ENCODE peak calls at places on chromosomes 5 and 9, in nine cellular contexts. V is dorsolateral prefrontal cortex; F is MM.1S; T is right lobe of liver; H is heart right ventricle; M is CD4-positive, alpha-beta memory T cell; O is upper lobe of left lung; X is CD4-positive, CD25-positive, alpha-beta regulatory T cell; B is OCI-LY7. L is an unnamed sample.

GRCh38 chr9:20292002-20292401 is 330.3 kb downstream of the MLLT3 start:
- DNase-seq in F (no peak), T (no peak), B (no peak), X (no peak), O (no peak), V (no peak), H (no peak), M (no peak), L (no peak)

GRCh38 chr5:77892061-77893010 is 116.2 kb upstream of the TBCA start:
- DNase-seq in H (no peak), B (no peak), F (no peak), O (no peak), V (no peak), T (no peak), X (no peak), M (no peak), L (no peak)

GRCh38 chr5:76813982-76814562 is 4.8 kb upstream of the F2RL1 start:
- DNase-seq in T (no peak), O (no peak), B (no peak), H (no peak), X (no peak), V (no peak), F (no peak), M (no peak), L (no peak)

GRCh38 chr5:126745259-126745992 is 31.5 kb upstream of the LMNB1 start:
- DNase-seq in M (no peak), V (no peak), X (no peak), F (no peak), O (no peak), H (no peak), T (no peak), B (no peak), L (no peak)

GRCh38 chr9:24698864-24699518 is 153.3 kb upstream of the IZUMO3 start:
- DNase-seq in H (no peak), V (no peak), T (no peak), O (no peak), B (peak; percentile 2), F (peak; percentile 55), M (no peak), X (no peak), L (no peak)

GRCh38 chr5:66830636-66831035 is 234.4 kb downstream of the MAST4 start:
- DNase-seq in V (no peak), X (no peak), M (no peak), B (peak; percentile 2), H (no peak), F (peak; percentile 24), T (no peak), O (no peak), L (no peak)

GRCh38 chr5:123945548-123945947 is 433.6 kb downstream of the CSNK1G3 start:
- DNase-seq in V (no peak), B (no peak), X (no peak), O (no peak), F (no peak), H (no peak), T (no peak), M (no peak), L (no peak)

GRCh38 chr5:141654298-141654697 is 3.1 kb upstream of the FCHSD1 start:
- DNase-seq in F (no peak), B (no peak), V (no peak), T (no peak), O (no peak), X (no peak), H (no peak), M (no peak), L (no peak)

GRCh38 chr5:115920171-115920725 is 42.0 kb upstream of the LVRN start:
- DNase-seq in O (no peak), M (no peak), V (no peak), F (no peak), X (no peak), T (no peak), H (no peak), B (no peak), L (no peak)

GRCh38 chr5:131423056-131423455 is 159.2 kb downstream of the CDC42SE2 start:
- DNase-seq in X (no peak), M (no peak), T (no peak), B (peak; percentile 17), H (no peak), V (no peak), O (no peak), F (no peak), L (no peak)

GRCh38 chr5:116528519-116529234 is 45.9 kb downstream of the SEMA6A start:
- DNase-seq in V (no peak), M (no peak), B (no peak), O (no peak), T (no peak), H (no peak), F (no peak), X (no peak), L (no peak)

GRCh38 chr9:10265102-10265708 is 347.6 kb downstream of the PTPRD start:
- DNase-seq in T (no peak), O (no peak), X (no peak), H (no peak), M (no peak), V (no peak), B (no peak), F (no peak), L (no peak)

GRCh38 chr9:127667906-127668305 is 38.9 kb upstream of the CFAP157 start:
- DNase-seq in V (no peak), T (no peak), B (no peak), O (peak; percentile 41), M (no peak), H (no peak), X (no peak), F (no peak), L (no peak)
- H3K27ac ChIP-seq in V (peak overlapping the region; percentile 31), T (no peak overlapping the region), B (no peak overlapping the region), O (no peak overlapping the region), M (no peak overlapping the region), H (no peak overlapping the region), X (no peak overlapping the region), F (no peak overlapping the region), L (no peak overlapping the region)

DNA sequence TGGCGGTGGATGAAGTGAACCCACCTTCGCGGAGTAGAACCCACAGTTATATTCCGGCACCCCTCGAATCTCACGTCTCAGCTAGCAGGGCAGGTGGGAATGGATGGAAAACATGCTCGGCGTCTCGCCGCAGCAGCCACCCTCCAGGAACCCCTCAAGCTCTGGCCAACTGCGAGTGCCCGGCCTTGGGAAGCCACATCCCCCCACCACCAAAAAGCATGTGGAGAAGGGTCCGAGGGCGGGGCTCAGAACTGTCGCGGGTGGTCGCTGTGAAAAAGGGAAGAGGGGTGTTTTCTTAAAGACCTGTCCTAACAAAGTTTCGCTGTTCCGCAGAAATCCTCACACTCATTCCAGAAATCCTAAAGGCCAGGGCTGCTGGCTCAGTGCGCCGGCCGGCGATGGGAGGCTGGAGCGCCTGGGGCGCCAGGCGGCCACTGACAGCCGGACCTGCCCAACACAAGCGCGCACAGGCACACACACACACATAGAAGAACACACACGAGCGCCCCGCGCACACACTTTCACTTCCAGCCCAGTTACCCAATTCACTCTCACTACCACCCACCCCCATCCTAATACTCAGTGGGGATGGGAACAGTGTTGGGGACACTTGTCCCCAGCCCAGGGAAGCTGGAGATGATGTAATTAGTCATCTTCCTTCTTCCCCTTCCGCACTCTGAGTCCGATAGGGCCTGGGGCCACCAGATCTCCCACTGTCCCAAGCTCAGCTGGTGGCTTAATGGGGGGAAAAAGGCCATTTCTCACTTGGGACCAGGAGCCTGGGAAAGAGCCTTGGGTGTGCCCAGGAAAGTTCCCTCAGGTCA is 2.0 kb downstream of the EBF1 start:
- DNase-seq in F (no peak), O (peak; percentile 81), H (peak; percentile 47), T (peak; percentile 49), X (no peak), V (peak; percentile 66), M (no peak), B (peak; percentile 68), L (no peak)
- H3K27ac ChIP-seq in F (no peak overlapping the region), O (peak overlapping the region; percentile 71), H (peak overlapping the region; percentile 93), T (no peak overlapping the region), X (no peak overlapping the region), V (peak overlapping the region; percentile 69), M (no peak overlapping the region), B (peak overlapping the region; percentile 90), L (peak overlapping the region; percentile 8)

GRCh38 chr5:91420879-91421278 is 37.8 kb upstream of the ARRDC3 start:
- DNase-seq in F (no peak), O (no peak), V (no peak), M (no peak), X (no peak), H (no peak), T (no peak), B (no peak), L (no peak)

GRCh38 chr5:91419571-91420537 is 36.7 kb upstream of the ARRDC3 start:
- DNase-seq in X (peak; percentile 69), T (no peak), V (peak; percentile 54), O (no peak), H (peak; percentile 17), B (peak; percentile 65), F (peak; percentile 69), M (peak; percentile 64), L (no peak)

GRCh38 chr5:91419136-91419535 is 36.0 kb upstream of the ARRDC3 start:
- DNase-seq in M (no peak), F (no peak), H (no peak), V (no peak), X (no peak), O (no peak), B (no peak), T (no peak), L (no peak)

GRCh38 chr5:91418158-91418557 is 35.0 kb upstream of the ARRDC3 start:
- DNase-seq in F (no peak), T (no peak), B (no peak), O (no peak), V (no peak), M (no peak), X (no peak), H (no peak), L (no peak)

GRCh38 chr5:91417219-91417618 is 34.1 kb upstream of the ARRDC3 start:
- DNase-seq in H (no peak), X (no peak), F (no peak), M (no peak), B (no peak), O (no peak), T (no peak), V (no peak), L (no peak)
- H3K27ac ChIP-seq in H (no peak overlapping the region), X (no peak overlapping the region), F (no peak overlapping the region), M (no peak overlapping the region), B (no peak overlapping the region), O (no peak overlapping the region), T (no peak overlapping the region), V (no peak overlapping the region), L (no peak overlapping the region)

DNA sequence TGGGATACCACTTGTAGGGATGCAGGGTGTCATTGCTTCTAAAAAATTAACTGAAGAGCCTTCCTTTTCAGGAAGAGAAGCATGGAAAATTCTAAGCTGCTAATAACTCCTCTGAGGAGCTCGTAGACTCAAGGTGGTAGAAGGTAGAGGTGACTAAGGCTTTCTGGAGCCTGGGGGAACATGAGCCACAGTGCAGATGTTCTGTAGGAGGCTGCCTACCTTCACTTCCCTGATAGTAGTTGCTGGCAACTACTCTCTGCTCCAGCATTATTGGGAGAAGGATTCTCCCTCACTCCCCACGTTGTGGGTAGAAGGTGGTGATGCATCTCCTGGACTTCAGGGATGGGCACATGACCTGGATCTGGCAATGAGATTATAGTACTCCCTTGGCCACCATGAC is 86.7 kb upstream of the STARD4 start:
- DNase-seq in V (no peak), B (no peak), T (no peak), O (no peak), X (no peak), F (no peak), H (no peak), M (no peak), L (no peak)
- H3K27ac ChIP-seq in V (no peak overlapping the region), B (no peak overlapping the region), T (no peak overlapping the region), O (no peak overlapping the region), X (no peak overlapping the region), F (no peak overlapping the region), H (no peak overlapping the region), M (no peak overlapping the region), L (no peak overlapping the region)

GRCh38 chr5:173496883-173497255 is 119.6 kb downstream of the BOD1 start:
- DNase-seq in F (no peak), X (no peak), M (no peak), V (no peak), H (no peak), T (no peak), O (no peak), B (no peak), L (no peak)
- H3K27ac ChIP-seq in F (no peak overlapping the region), X (no peak overlapping the region), M (no peak overlapping the region), V (no peak overlapping the region), H (peak overlapping the region; percentile 40), T (no peak overlapping the region), O (no peak overlapping the region), B (no peak overlapping the region), L (no peak overlapping the region)